ENCODE peak calls at places on chromosomes 12 and 14, in ten cellular contexts. U is transverse colon, R is upper lobe of left lung, E is GM23338, B is SK-N-SH, S is spleen, G is GM12891, W is H1, V is GM12892, L is K562. K is an unnamed sample.

GRCh38 chr12:105141320-105141918 is 33.9 kb downstream of the WASHC4 start:
- DNase-seq in U (no peak), R (no peak), E (no peak), B (peak; percentile 35), S (no peak), G (no peak), W (no peak), V (no peak), L (no peak), K (no peak)

GRCh38 chr14:22472935-22473854 is 115.8 kb downstream of the DAD1 start:
- DNase-seq in U (peak; percentile 56), R (no peak), E (peak; percentile 82), B (peak; percentile 30), S (no peak), G (peak; percentile 42), W (no peak), V (peak; percentile 45), L (peak; percentile 12), K (no peak)

GRCh38 chr12:3227076-3227975 is 150.1 kb downstream of the TSPAN9 start:
- DNase-seq in U (no peak), R (no peak), E (peak; percentile 55), B (no peak), S (no peak), G (no peak), W (no peak), V (no peak), L (no peak), K (no peak)

GRCh38 chr14:75411194-75411552 is 16.6 kb upstream of the JDP2 start:
- DNase-seq in U (no peak), R (no peak), E (no peak), B (no peak), S (no peak), G (no peak), W (no peak), V (no peak), L (no peak), K (no peak)

GRCh38 chr12:55706840-55707671 is 648 bp downstream of the ITGA7 start:
- DNase-seq in U (no peak), R (peak; percentile 65), E (peak; percentile 66), B (no peak), S (peak; percentile 14), G (no peak), W (no peak), V (no peak), L (no peak), K (no peak)

GRCh38 chr14:29028973-29029582 is 262.5 kb downstream of the FOXG1 start:
- DNase-seq in U (no peak), R (no peak), E (peak; percentile 83), B (no peak), S (no peak), G (no peak), W (peak; percentile 59), V (no peak), L (no peak), K (no peak)

GRCh38 chr14:56846970-56847928 is 37.0 kb upstream of the OTX2 start:
- DNase-seq in U (no peak), R (no peak), E (peak; percentile 95), B (no peak), S (no peak), G (no peak), W (peak; percentile 66), V (no peak), L (no peak), K (no peak)

GRCh38 chr14:77570706-77571293 is 45.6 kb downstream of the SPTLC2 start:
- DNase-seq in U (no peak), R (no peak), E (no peak), B (peak; percentile 37), S (no peak), G (no peak), W (no peak), V (no peak), L (no peak), K (no peak)

GRCh38 chr12:108193922-108194321 is 64.8 kb downstream of the WSCD2 start:
- DNase-seq in U (no peak), R (no peak), E (peak; percentile 74), B (peak; percentile 69), S (no peak), G (peak; percentile 43), W (no peak), V (peak; percentile 23), L (peak; percentile 66), K (peak; percentile 9)

GRCh38 chr14:91415794-91416743 is 1.6 kb downstream of the CCDC88C start:
- DNase-seq in U (peak; percentile 67), R (no peak), E (peak; percentile 51), B (no peak), S (peak; percentile 91), G (no peak), W (no peak), V (peak; percentile 56), L (no peak), K (no peak)

DNA sequence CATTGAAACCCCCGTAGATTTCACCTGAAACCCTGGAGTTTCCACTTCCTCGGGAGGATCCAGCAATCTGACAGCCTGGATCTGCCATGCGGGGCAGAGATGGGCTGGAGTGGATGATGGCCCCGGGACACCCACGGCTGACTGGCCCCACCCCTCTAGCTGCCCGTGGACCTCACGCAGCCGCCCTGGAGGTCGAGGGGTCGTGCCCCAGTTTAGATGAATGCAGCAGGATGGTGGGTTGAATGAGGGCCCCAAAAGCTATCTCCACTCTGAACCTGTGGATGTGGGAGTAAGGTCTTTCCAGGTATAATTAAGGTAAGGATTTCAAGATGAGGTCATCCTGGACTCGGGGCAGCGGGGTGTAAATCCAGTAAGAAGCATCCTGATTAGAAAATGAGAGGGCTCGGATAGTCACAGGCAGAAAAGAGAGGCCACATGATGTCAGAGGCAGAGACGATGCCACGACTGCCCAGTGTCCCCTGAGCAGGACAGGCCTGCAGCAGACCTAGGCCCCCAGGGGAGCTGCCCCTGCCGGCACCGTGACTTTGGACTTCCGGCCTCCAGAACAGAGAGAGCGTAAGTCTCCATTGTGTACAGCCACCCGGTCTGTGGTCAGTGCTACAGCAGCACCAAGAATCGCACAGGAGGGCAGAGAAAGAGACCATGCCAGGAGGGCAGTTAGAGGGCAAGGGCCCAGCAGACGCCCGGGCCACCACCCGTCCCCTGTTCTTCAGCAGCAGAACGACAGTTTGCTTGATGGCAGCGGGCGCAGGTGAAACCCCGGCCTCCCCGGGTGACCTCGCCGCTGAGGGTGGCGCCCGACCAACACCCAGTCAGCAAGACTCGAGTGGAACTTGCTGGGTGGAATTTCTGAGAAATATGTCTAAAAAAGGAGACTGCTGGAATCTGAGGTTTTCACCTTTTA is 20.0 kb downstream of the GALNT9 start:
- DNase-seq in U (no peak), R (peak; percentile 78), E (no peak), B (no peak), S (peak; percentile 61), G (no peak), W (no peak), V (no peak), L (no peak), K (no peak)
- TF ChIP-seq POLR2AphosphoS5 in U (no peak), R (no peak), E (no peak), B (no peak), S (no peak), G (no peak), W (no peak), V (no peak), L (no peak), K (no peak)

GRCh38 chr12:1907652-1908611 is 10.5 kb downstream of the CACNA2D4 start:
- DNase-seq in U (peak; percentile 49), R (peak; percentile 86), E (no peak), B (no peak), S (no peak), G (no peak), W (no peak), V (no peak), L (peak; percentile 12), K (no peak)
- TF ChIP-seq POLR2AphosphoS5 in U (no peak), R (no peak), E (no peak), B (no peak), S (no peak), G (no peak), W (no peak), V (no peak), L (no peak), K (no peak)

DNA sequence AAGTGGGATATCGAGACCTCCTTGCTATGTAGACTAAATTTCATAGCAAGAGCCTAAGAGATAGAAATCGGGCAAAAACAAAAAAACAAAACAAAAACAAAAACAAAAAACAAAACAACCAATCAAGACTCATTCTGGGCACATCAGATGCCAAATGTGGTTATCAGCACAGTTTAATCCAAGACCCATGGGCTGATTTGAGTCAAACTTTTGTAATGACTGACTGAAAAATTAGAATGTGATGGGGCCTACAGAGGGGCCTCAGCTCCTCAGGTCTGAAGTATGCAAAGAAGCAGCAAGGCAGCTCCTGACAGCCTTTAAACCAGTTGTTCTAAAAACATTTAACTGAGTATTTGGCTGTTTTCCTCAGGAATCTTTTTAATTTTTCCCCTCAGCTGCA is 49.3 kb downstream of the SLC4A8 start:
- DNase-seq in U (no peak), R (no peak), E (no peak), B (no peak), S (no peak), G (no peak), W (no peak), V (no peak), L (no peak), K (no peak)
- TF ChIP-seq POLR2AphosphoS5 in U (no peak), R (no peak), E (no peak), B (no peak), S (no peak), G (no peak), W (no peak), V (no peak), L (no peak), K (no peak)

GRCh38 chr12:11706509-11707331 is 57.2 kb downstream of the ETV6 start:
- DNase-seq in U (no peak), R (no peak), E (no peak), B (no peak), S (no peak), G (no peak), W (no peak), V (no peak), L (no peak), K (no peak)

GRCh38 chr12:11704094-11704493 is 54.6 kb downstream of the ETV6 start:
- DNase-seq in U (no peak), R (no peak), E (no peak), B (no peak), S (no peak), G (no peak), W (no peak), V (no peak), L (no peak), K (peak; percentile 51)

GRCh38 chr12:11703378-11703777 is 53.9 kb downstream of the ETV6 start:
- DNase-seq in U (no peak), R (no peak), E (no peak), B (no peak), S (no peak), G (no peak), W (no peak), V (no peak), L (no peak), K (no peak)

GRCh38 chr12:11702959-11703358 is 53.5 kb downstream of the ETV6 start:
- DNase-seq in U (no peak), R (no peak), E (no peak), B (no peak), S (no peak), G (no peak), W (no peak), V (no peak), L (no peak), K (no peak)

DNA sequence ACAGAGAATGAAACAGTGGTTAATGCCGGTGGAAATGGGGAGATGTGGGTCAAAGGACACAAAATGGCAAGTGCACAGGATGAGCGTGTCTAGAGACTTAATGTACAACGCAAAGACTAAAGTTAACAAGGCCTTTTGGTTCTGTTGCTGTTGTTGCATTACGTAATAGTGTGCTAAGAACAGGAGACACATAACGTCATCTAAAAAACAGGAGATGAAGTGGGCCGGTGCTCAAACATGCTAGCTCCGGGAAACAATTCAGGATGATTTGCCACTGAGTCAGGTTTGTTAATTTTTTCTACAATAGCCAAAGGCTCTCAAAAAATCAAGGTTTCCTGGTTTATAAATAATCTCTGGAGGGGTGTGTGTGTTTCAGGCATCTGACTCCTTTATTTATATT is 55.5 kb downstream of the ETV6 start:
- DNase-seq in U (no peak), R (no peak), E (no peak), B (no peak), S (no peak), G (no peak), W (no peak), V (no peak), L (no peak), K (no peak)
- TF ChIP-seq POLR2AphosphoS5 in U (peak; percentile 73), R (no peak), E (no peak), B (no peak), S (no peak), G (no peak), W (no peak), V (no peak), L (no peak), K (no peak)